ENCODE peak calls at places on chromosomes 16 and 17, in four cellular contexts. One of them, this sample, is unnamed.

GRCh38 chr16:85361441-85362118 is 249.3 kb upstream of the CIBAR2 start:
- DNase-seq in cardiac muscle cell: no peak
- DNase-seq in heart right ventricle: no peak
- DNase-seq in CD8-positive, alpha-beta T cell: no peak
- DNase-seq in this sample: no peak

GRCh38 chr16:1073566-1074378 is 1.2 kb downstream of the SSTR5 start:
- DNase-seq in cardiac muscle cell: no peak
- DNase-seq in heart right ventricle: no peak
- DNase-seq in CD8-positive, alpha-beta T cell: no peak
- DNase-seq in this sample: no peak

GRCh38 chr16:65540913-65541312 is 419.1 kb upstream of the CDH11 start:
- DNase-seq in cardiac muscle cell: no peak
- DNase-seq in heart right ventricle: no peak
- DNase-seq in CD8-positive, alpha-beta T cell: no peak
- DNase-seq in this sample: no peak

GRCh38 chr17:63163158-63163520 is 197.1 kb downstream of the TANC2 start:
- DNase-seq in cardiac muscle cell: no peak
- DNase-seq in heart right ventricle: no peak
- DNase-seq in CD8-positive, alpha-beta T cell: no peak
- DNase-seq in this sample: no peak

GRCh38 chr17:4234406-4234805 is 29.4 kb downstream of the ANKFY1 start:
- DNase-seq in cardiac muscle cell: peak; percentile 50
- DNase-seq in heart right ventricle: no peak
- DNase-seq in CD8-positive, alpha-beta T cell: no peak
- DNase-seq in this sample: no peak

GRCh38 chr17:77674358-77674757 is 284.1 kb upstream of the TNRC6C start:
- DNase-seq in cardiac muscle cell: no peak
- DNase-seq in heart right ventricle: no peak
- DNase-seq in CD8-positive, alpha-beta T cell: no peak
- DNase-seq in this sample: no peak

GRCh38 chr17:50269477-50270429 is 4.5 kb upstream of the TMEM92 start:
- DNase-seq in cardiac muscle cell: peak; percentile 86
- DNase-seq in heart right ventricle: peak; percentile 65
- DNase-seq in CD8-positive, alpha-beta T cell: peak; percentile 50
- DNase-seq in this sample: peak; percentile 49

GRCh38 chr16:48318630-48319029 is 66.6 kb downstream of the SIAH1 start:
- DNase-seq in cardiac muscle cell: peak; percentile 62
- DNase-seq in heart right ventricle: peak; percentile 74
- DNase-seq in CD8-positive, alpha-beta T cell: peak; percentile 51
- DNase-seq in this sample: no peak

GRCh38 chr17:38970804-38971203 is 3.6 kb upstream of the FBXO47 start:
- DNase-seq in cardiac muscle cell: no peak
- DNase-seq in heart right ventricle: no peak
- DNase-seq in CD8-positive, alpha-beta T cell: peak; percentile 49
- DNase-seq in this sample: no peak

GRCh38 chr16:80006175-80006895 is 405.8 kb upstream of the MAF start:
- DNase-seq in cardiac muscle cell: peak; percentile 2
- DNase-seq in heart right ventricle: peak; percentile 32
- DNase-seq in CD8-positive, alpha-beta T cell: peak; percentile 18
- DNase-seq in this sample: no peak

GRCh38 chr16:53433930-53434435 is 288 bp upstream of the RBL2 start:
- DNase-seq in cardiac muscle cell: peak; percentile 89
- DNase-seq in heart right ventricle: peak; percentile 87
- DNase-seq in CD8-positive, alpha-beta T cell: peak; percentile 82
- DNase-seq in this sample: peak; percentile 73

GRCh38 chr17:74852237-74853047 is 7.2 kb downstream of the GRIN2C start:
- DNase-seq in cardiac muscle cell: peak; percentile 35
- DNase-seq in heart right ventricle: no peak
- DNase-seq in CD8-positive, alpha-beta T cell: peak; percentile 56
- DNase-seq in this sample: no peak
- H3K27me3 ChIP-seq in cardiac muscle cell: peaks cover 95% of the 10 kb centered on the region
- H3K27me3 ChIP-seq in heart right ventricle: peaks cover 16% of the 10 kb centered on the region
- H3K27me3 ChIP-seq in CD8-positive, alpha-beta T cell: peaks cover 19% of the 10 kb centered on the region
- H3K27me3 ChIP-seq in this sample: peaks cover 62% of the 10 kb centered on the region

GRCh38 chr17:51461578-51462004 is 201.2 kb downstream of the UTP18 start:
- DNase-seq in cardiac muscle cell: peak; percentile 80
- DNase-seq in heart right ventricle: peak; percentile 19
- DNase-seq in CD8-positive, alpha-beta T cell: peak; percentile 42
- DNase-seq in this sample: peak; percentile 18

GRCh38 chr17:51472670-51473069 is 212.3 kb downstream of the UTP18 start:
- DNase-seq in cardiac muscle cell: no peak
- DNase-seq in heart right ventricle: no peak
- DNase-seq in CD8-positive, alpha-beta T cell: no peak
- DNase-seq in this sample: no peak

GRCh38 chr17:51467336-51467735 is 207.0 kb downstream of the UTP18 start:
- DNase-seq in cardiac muscle cell: no peak
- DNase-seq in heart right ventricle: no peak
- DNase-seq in CD8-positive, alpha-beta T cell: no peak
- DNase-seq in this sample: no peak
- H3K4me1 ChIP-seq in cardiac muscle cell: no peaks in the 10 kb centered on the region
- H3K4me1 ChIP-seq in heart right ventricle: no peaks in the 10 kb centered on the region
- H3K4me1 ChIP-seq in CD8-positive, alpha-beta T cell: no peaks in the 10 kb centered on the region
- H3K4me1 ChIP-seq in this sample: no peaks in the 10 kb centered on the region

GRCh38 chr17:69518951-69519350 is 104.5 kb downstream of the MAP2K6 start:
- DNase-seq in cardiac muscle cell: no peak
- DNase-seq in heart right ventricle: no peak
- DNase-seq in CD8-positive, alpha-beta T cell: no peak
- DNase-seq in this sample: no peak
- H3K27me3 ChIP-seq in cardiac muscle cell: no peaks in the 10 kb centered on the region
- H3K27me3 ChIP-seq in heart right ventricle: no peaks in the 10 kb centered on the region
- H3K27me3 ChIP-seq in CD8-positive, alpha-beta T cell: no peaks in the 10 kb centered on the region
- H3K27me3 ChIP-seq in this sample: no peaks in the 10 kb centered on the region

GRCh38 chr17:76500074-76500744 is 1.0 kb downstream of the RHBDF2 start:
- DNase-seq in cardiac muscle cell: no peak
- DNase-seq in heart right ventricle: no peak
- DNase-seq in CD8-positive, alpha-beta T cell: no peak
- DNase-seq in this sample: no peak
- H3K4me1 ChIP-seq in cardiac muscle cell: peaks cover 20% of the 10 kb centered on the region
- H3K4me1 ChIP-seq in heart right ventricle: peaks cover 56% of the 10 kb centered on the region
- H3K4me1 ChIP-seq in CD8-positive, alpha-beta T cell: peaks cover 42% of the 10 kb centered on the region
- H3K4me1 ChIP-seq in this sample: peaks cover 46% of the 10 kb centered on the region

GRCh38 chr17:385195-385835 is 32.7 kb upstream of the RPH3AL start:
- DNase-seq in cardiac muscle cell: peak; percentile 28
- DNase-seq in heart right ventricle: peak; percentile 81
- DNase-seq in CD8-positive, alpha-beta T cell: no peak
- DNase-seq in this sample: no peak

GRCh38 chr17:385836-386144 is 33.2 kb upstream of the RPH3AL start:
- DNase-seq in cardiac muscle cell: no peak
- DNase-seq in heart right ventricle: no peak
- DNase-seq in CD8-positive, alpha-beta T cell: no peak
- DNase-seq in this sample: no peak

GRCh38 chr17:384622-385194 is 32.1 kb upstream of the RPH3AL start:
- DNase-seq in cardiac muscle cell: no peak
- DNase-seq in heart right ventricle: no peak
- DNase-seq in CD8-positive, alpha-beta T cell: no peak
- DNase-seq in this sample: no peak

GRCh38 chr17:382644-383533 is 30.3 kb upstream of the RPH3AL start:
- DNase-seq in cardiac muscle cell: peak; percentile 61
- DNase-seq in heart right ventricle: peak; percentile 42
- DNase-seq in CD8-positive, alpha-beta T cell: no peak
- DNase-seq in this sample: no peak

DNA sequence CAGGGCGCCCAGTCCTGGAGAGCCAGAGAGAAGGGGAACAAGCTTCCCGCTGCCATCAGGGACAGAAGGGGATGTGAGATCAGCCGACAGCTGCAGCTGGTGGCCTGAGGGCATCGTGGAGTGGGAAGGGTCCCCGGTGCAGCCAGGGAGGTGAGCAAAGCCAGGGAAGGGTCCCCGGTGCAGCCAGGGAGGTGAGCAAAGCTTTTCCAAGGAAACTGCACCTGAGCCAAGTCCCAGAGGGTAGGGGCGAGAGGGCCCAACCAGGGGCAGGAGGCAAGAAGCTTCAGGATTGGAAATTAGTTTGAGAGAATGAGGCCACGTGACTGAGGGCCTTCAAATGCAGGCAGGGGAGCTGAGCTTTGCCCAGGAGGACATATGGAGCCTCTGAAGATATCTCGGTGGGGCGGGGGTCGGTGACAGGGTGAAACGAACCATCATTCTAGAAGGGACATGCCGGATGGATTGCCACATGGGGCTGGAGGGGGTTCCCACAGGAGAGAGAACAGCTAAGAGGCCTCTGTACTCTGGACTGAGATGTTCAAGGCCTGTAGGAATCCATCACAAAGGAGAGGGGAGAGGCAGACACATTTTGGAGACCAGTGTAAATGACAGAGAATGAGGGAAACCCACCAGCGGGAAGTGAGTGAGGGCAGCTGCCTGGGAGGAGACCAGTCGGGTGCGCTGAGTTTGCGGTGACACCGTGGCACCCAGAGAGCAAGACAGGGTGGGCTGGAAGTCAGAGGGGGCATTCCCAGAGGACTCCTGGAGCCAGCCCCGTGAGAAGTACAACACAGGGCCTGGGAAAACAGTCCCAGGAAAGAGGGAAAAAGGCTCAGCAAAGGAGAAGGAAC is 31.4 kb upstream of the RPH3AL start:
- DNase-seq in cardiac muscle cell: no peak
- DNase-seq in heart right ventricle: no peak
- DNase-seq in CD8-positive, alpha-beta T cell: no peak
- DNase-seq in this sample: no peak
- H3K27me3 ChIP-seq in cardiac muscle cell: peaks cover 19% of the 10 kb centered on the region
- H3K27me3 ChIP-seq in heart right ventricle: peaks cover 3% of the 10 kb centered on the region
- H3K27me3 ChIP-seq in CD8-positive, alpha-beta T cell: no peaks in the 10 kb centered on the region
- H3K27me3 ChIP-seq in this sample: peaks cover 3% of the 10 kb centered on the region

DNA sequence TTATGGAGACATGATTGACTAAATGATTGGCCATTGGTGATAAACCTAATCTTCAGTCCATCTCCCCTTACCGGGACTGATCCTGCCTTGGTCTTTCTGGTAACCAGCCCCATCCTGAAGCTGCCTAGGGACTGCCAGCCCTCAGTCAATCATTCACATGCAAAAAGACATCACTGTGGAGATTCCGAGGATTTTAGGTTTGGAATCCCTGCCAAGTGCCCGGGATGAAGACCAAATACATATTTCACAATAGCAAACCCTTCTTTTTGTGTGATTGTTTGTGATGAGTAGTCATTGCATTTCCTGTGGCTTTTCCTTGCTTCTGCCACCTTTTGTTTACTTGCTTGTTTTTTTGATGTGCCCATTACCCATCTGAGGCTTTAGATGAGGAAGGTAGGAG is 44.0 kb downstream of the EPN2 start:
- DNase-seq in cardiac muscle cell: no peak
- DNase-seq in heart right ventricle: no peak
- DNase-seq in CD8-positive, alpha-beta T cell: no peak
- DNase-seq in this sample: no peak
- H3K4me1 ChIP-seq in cardiac muscle cell: peaks cover 17% of the 10 kb centered on the region
- H3K4me1 ChIP-seq in heart right ventricle: peaks cover 38% of the 10 kb centered on the region
- H3K4me1 ChIP-seq in CD8-positive, alpha-beta T cell: no peaks in the 10 kb centered on the region
- H3K4me1 ChIP-seq in this sample: peaks cover 7% of the 10 kb centered on the region

GRCh38 chr17:48737330-48738043 is 8.9 kb upstream of the HOXB13 start:
- DNase-seq in cardiac muscle cell: no peak
- DNase-seq in heart right ventricle: no peak
- DNase-seq in CD8-positive, alpha-beta T cell: no peak
- DNase-seq in this sample: no peak

GRCh38 chr17:48745381-48746275 is 17.1 kb upstream of the HOXB13 start:
- DNase-seq in cardiac muscle cell: no peak
- DNase-seq in heart right ventricle: no peak
- DNase-seq in CD8-positive, alpha-beta T cell: no peak
- DNase-seq in this sample: no peak

GRCh38 chr17:48738424-48738802 is 9.9 kb upstream of the HOXB13 start:
- DNase-seq in cardiac muscle cell: no peak
- DNase-seq in heart right ventricle: no peak
- DNase-seq in CD8-positive, alpha-beta T cell: no peak
- DNase-seq in this sample: no peak

GRCh38 chr17:48738803-48739526 is 10.4 kb upstream of the HOXB13 start:
- DNase-seq in cardiac muscle cell: no peak
- DNase-seq in heart right ventricle: no peak
- DNase-seq in CD8-positive, alpha-beta T cell: no peak
- DNase-seq in this sample: no peak

DNA sequence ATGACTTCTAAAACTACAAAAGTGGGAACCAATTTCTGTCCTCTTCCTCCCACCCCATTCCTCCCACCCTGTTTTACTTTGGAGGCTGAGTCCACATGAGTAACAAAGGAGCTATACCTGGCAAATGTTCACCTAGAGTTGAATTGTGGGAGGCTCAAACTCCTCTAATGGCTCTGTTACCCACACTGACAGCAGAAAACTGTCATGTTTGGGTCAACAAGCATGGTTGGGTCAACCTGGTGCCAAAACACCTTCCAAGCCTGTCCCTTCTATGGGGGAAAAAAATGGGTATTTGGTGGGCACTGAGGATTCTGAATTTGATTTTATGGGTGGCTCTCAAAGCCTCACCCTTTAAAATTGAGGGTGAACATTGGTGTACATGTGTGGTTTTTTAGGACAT is 12.0 kb upstream of the HOXB13 start:
- DNase-seq in cardiac muscle cell: no peak
- DNase-seq in heart right ventricle: no peak
- DNase-seq in CD8-positive, alpha-beta T cell: no peak
- DNase-seq in this sample: no peak
- H3K27me3 ChIP-seq in cardiac muscle cell: peaks cover 100% of the 10 kb centered on the region
- H3K27me3 ChIP-seq in heart right ventricle: peaks cover 28% of the 10 kb centered on the region
- H3K27me3 ChIP-seq in CD8-positive, alpha-beta T cell: peaks cover 42% of the 10 kb centered on the region
- H3K27me3 ChIP-seq in this sample: peaks cover 97% of the 10 kb centered on the region